ENCODE peak calls at places on chromosome 15, in nine cellular contexts. T, Q, B, W, J, S, Y, N and L are unnamed samples.
A peak's percentile ranks its signal among the peaks of the same experiment; 100 is the strongest.

GRCh38 chr15:43521419-43521818 is 4.0 kb downstream of the MAP1A start:
- DNase-seq in S (no peak), B (no peak), J (no peak), Q (no peak), W (no peak), T (no peak), Y (no peak), N (no peak), L (no peak)

GRCh38 chr15:55319537-55320325 is 709 bp downstream of the PIGB start:
- DNase-seq in J (no peak), W (no peak), Q (peak; percentile 24), Y (no peak), B (peak; percentile 36), S (no peak), N (no peak), T (no peak), L (no peak)

GRCh38 chr15:38414351-38414750 is 39.6 kb upstream of the FAM98B start:
- DNase-seq in T (peak; percentile 9), W (peak; percentile 62), B (peak; percentile 88), N (peak; percentile 5), Q (peak; percentile 75), Y (no peak), S (peak; percentile 56), J (no peak), L (peak; percentile 7)

GRCh38 chr15:39251413-39252197 is 329.3 kb upstream of the THBS1 start:
- DNase-seq in N (no peak), B (no peak), T (no peak), S (no peak), Y (no peak), Q (no peak), W (no peak), J (no peak), L (no peak)

GRCh38 chr15:75493732-75494131 is 42.2 kb upstream of the SIN3A start:
- DNase-seq in S (no peak), Q (no peak), Y (no peak), N (no peak), J (no peak), W (no peak), B (no peak), T (no peak), L (no peak)

GRCh38 chr15:71471347-71471746 is 339.0 kb upstream of the NR2E3 start:
- DNase-seq in S (no peak), J (no peak), T (no peak), Q (no peak), W (no peak), B (no peak), Y (no peak), N (no peak), L (no peak)

GRCh38 chr15:79881254-79881653 is 15.6 kb downstream of the MTHFS start:
- DNase-seq in N (no peak), Y (no peak), Q (no peak), B (no peak), T (peak; percentile 42), S (no peak), J (no peak), W (no peak), L (no peak)

GRCh38 chr15:26531489-26531888 is 241.4 kb downstream of the GABRB3 start:
- DNase-seq in W (no peak), Y (no peak), B (no peak), J (no peak), Q (no peak), S (no peak), N (no peak), T (no peak), L (no peak)

GRCh38 chr15:41957021-41957897 is 15.1 kb downstream of the EHD4 start:
- DNase-seq in Y (no peak), T (no peak), S (no peak), B (no peak), N (no peak), J (no peak), W (no peak), Q (peak; percentile 70), L (no peak)

GRCh38 chr15:70956196-70956595 is 63.6 kb downstream of the LRRC49 start:
- DNase-seq in Y (no peak), S (no peak), J (no peak), N (no peak), T (no peak), W (no peak), Q (no peak), B (peak; percentile 7), L (no peak)

GRCh38 chr15:53759333-53759975 is at the start of gene WDR72:
- DNase-seq in W (peak; percentile 83), T (no peak), S (peak; percentile 81), B (no peak), N (no peak), Y (no peak), J (no peak), Q (no peak), L (no peak)

GRCh38 chr15:101244039-101244781 is 7.6 kb downstream of the CHSY1 start:
- DNase-seq in S (no peak), Y (no peak), Q (no peak), W (no peak), B (peak; percentile 39), T (no peak), N (no peak), J (no peak), L (no peak)

GRCh38 chr15:96849501-96849900 is 519.0 kb downstream of the NR2F2 start:
- DNase-seq in W (no peak), Y (no peak), N (no peak), S (no peak), Q (peak; percentile 2), J (no peak), T (no peak), B (no peak), L (no peak)